ENCODE peak calls at places on chromosomes 12 and 14, in four cellular contexts. One of them, this sample, is unnamed.
A peak's percentile ranks its signal among the peaks of the same experiment; 100 is the strongest.

GRCh38 chr12:112586148-112586783 is 167.5 kb downstream of the PTPN11 start:
- DNase-seq in HCT116: no peak
- DNase-seq in K562: no peak
- DNase-seq in HepG2: no peak
- DNase-seq in this sample: no peak

GRCh38 chr12:64968989-64969819 is 144.8 kb downstream of the TBC1D30 start:
- DNase-seq in HCT116: peak; percentile 16
- DNase-seq in K562: no peak
- DNase-seq in HepG2: peak; percentile 5
- DNase-seq in this sample: no peak

GRCh38 chr12:99250091-99250490 is 397.5 kb upstream of the GARIN6 start:
- DNase-seq in HCT116: no peak
- DNase-seq in K562: no peak
- DNase-seq in HepG2: no peak
- DNase-seq in this sample: no peak

GRCh38 chr12:107134558-107134957 is 41.2 kb upstream of the CRY1 start:
- DNase-seq in HCT116: peak; percentile 75
- DNase-seq in K562: peak; percentile 58
- DNase-seq in HepG2: peak; percentile 73
- DNase-seq in this sample: no peak

GRCh38 chr12:48031135-48031960 is 27.1 kb upstream of the COL2A1 start:
- DNase-seq in HCT116: no peak
- DNase-seq in K562: no peak
- DNase-seq in HepG2: no peak
- DNase-seq in this sample: no peak

GRCh38 chr14:95156765-95157194 is 549 bp downstream of the DICER1 start:
- DNase-seq in HCT116: no peak
- DNase-seq in K562: peak; percentile 31
- DNase-seq in HepG2: peak; percentile 7
- DNase-seq in this sample: no peak

GRCh38 chr14:20681348-20682126 is 2.8 kb upstream of the RNASE4 start:
- DNase-seq in HCT116: peak; percentile 83
- DNase-seq in K562: peak; percentile 84
- DNase-seq in HepG2: peak; percentile 94
- DNase-seq in this sample: peak; percentile 51

GRCh38 chr14:66509874-66510273 is 1.9 kb downstream of the GPHN start:
- DNase-seq in HCT116: no peak
- DNase-seq in K562: no peak
- DNase-seq in HepG2: no peak
- DNase-seq in this sample: no peak

GRCh38 chr14:21384494-21384851 is 654 bp upstream of the SUPT16H start:
- DNase-seq in HCT116: no peak
- DNase-seq in K562: no peak
- DNase-seq in HepG2: no peak
- DNase-seq in this sample: no peak

GRCh38 chr12:84862190-84862589 is 50.4 kb downstream of the SLC6A15 start:
- DNase-seq in HCT116: no peak
- DNase-seq in K562: no peak
- DNase-seq in HepG2: no peak
- DNase-seq in this sample: no peak

GRCh38 chr12:95809000-95809680 is 18.6 kb upstream of the NTN4 start:
- DNase-seq in HCT116: no peak
- DNase-seq in K562: no peak
- DNase-seq in HepG2: no peak
- DNase-seq in this sample: no peak

GRCh38 chr14:93970589-93970966 is 5.8 kb downstream of the ASB2 start:
- DNase-seq in HCT116: peak; percentile 33
- DNase-seq in K562: no peak
- DNase-seq in HepG2: peak; percentile 52
- DNase-seq in this sample: peak; percentile 56

GRCh38 chr14:21168055-21168454 is 12.2 kb upstream of the OR5AU1 start:
- DNase-seq in HCT116: no peak
- DNase-seq in K562: no peak
- DNase-seq in HepG2: no peak
- DNase-seq in this sample: no peak

GRCh38 chr12:114659084-114659483 is 24.9 kb downstream of the TBX3 start:
- DNase-seq in HCT116: no peak
- DNase-seq in K562: no peak
- DNase-seq in HepG2: peak; percentile 55
- DNase-seq in this sample: no peak

GRCh38 chr12:114664661-114665320 is 19.2 kb downstream of the TBX3 start:
- DNase-seq in HCT116: no peak
- DNase-seq in K562: no peak
- DNase-seq in HepG2: no peak
- DNase-seq in this sample: no peak

GRCh38 chr12:114661245-114661644 is 22.7 kb downstream of the TBX3 start:
- DNase-seq in HCT116: no peak
- DNase-seq in K562: no peak
- DNase-seq in HepG2: no peak
- DNase-seq in this sample: no peak

GRCh38 chr12:114665411-114666181 is 18.4 kb downstream of the TBX3 start:
- DNase-seq in HCT116: no peak
- DNase-seq in K562: no peak
- DNase-seq in HepG2: no peak
- DNase-seq in this sample: no peak

DNA sequence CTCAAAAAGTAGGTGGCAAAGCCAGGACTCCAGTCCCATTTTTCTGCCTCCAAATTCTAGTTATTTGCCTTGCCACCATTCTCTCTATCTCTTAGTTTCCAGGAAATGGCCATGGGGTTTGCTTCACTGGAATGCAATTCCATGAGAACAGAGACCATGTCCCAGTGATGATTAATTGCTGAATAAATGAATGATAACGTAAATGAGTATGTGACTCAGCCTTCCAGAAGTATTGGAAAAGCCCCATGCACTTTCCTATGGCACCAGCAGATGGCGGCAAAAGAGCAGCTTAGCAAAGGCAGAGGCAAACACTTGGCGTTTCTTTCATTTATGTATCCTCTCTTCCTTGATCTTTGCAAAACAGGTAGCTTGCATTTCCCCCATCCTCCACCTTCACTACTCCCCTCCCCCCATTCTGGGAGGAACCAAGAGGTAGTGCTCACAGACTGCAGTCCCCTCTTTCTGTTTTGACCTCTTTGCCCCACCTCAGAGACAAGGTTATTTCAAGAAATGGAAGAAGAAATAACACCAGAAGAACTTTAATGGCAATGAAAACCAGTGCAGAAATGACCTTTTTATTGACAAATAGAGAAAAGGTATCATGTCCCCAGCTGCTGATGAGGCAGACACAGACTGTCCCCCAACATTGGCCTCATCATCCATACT is 21.3 kb downstream of the TBX3 start:
- DNase-seq in HCT116: peak; percentile 57
- DNase-seq in K562: peak; percentile 69
- DNase-seq in HepG2: peak; percentile 71
- DNase-seq in this sample: peak; percentile 73
- TF ChIP-seq ELF1 in HCT116: no peak
- TF ChIP-seq ELF1 in K562: no peak
- TF ChIP-seq ELF1 in HepG2: no peak
- TF ChIP-seq ELF1 in this sample: no peak

GRCh38 chr14:31084385-31084784 is 58.2 kb upstream of the STRN3 start:
- DNase-seq in HCT116: no peak
- DNase-seq in K562: peak; percentile 39
- DNase-seq in HepG2: peak; percentile 42
- DNase-seq in this sample: no peak
- TF ChIP-seq RAD21 in HCT116: no peak
- TF ChIP-seq RAD21 in K562: no peak
- TF ChIP-seq RAD21 in HepG2: peak; percentile 51
- TF ChIP-seq RAD21 in this sample: no peak

GRCh38 chr12:50070314-50071060 is 13.1 kb downstream of the ASIC1 start:
- DNase-seq in HCT116: peak; percentile 64
- DNase-seq in K562: peak; percentile 90
- DNase-seq in HepG2: peak; percentile 53
- DNase-seq in this sample: peak; percentile 85
- TF ChIP-seq ELF1 in HCT116: no peak
- TF ChIP-seq ELF1 in K562: peak; percentile 67
- TF ChIP-seq ELF1 in HepG2: no peak
- TF ChIP-seq ELF1 in this sample: no peak

GRCh38 chr12:11698729-11699128 is 49.3 kb downstream of the ETV6 start:
- DNase-seq in HCT116: no peak
- DNase-seq in K562: no peak
- DNase-seq in HepG2: no peak
- DNase-seq in this sample: no peak
- TF ChIP-seq RAD21 in HCT116: no peak
- TF ChIP-seq RAD21 in K562: no peak
- TF ChIP-seq RAD21 in HepG2: no peak
- TF ChIP-seq RAD21 in this sample: no peak

GRCh38 chr12:72053604-72054003 is 115.0 kb downstream of the TPH2 start:
- DNase-seq in HCT116: no peak
- DNase-seq in K562: no peak
- DNase-seq in HepG2: no peak
- DNase-seq in this sample: no peak
- TF ChIP-seq ELF1 in HCT116: no peak
- TF ChIP-seq ELF1 in K562: no peak
- TF ChIP-seq ELF1 in HepG2: no peak
- TF ChIP-seq ELF1 in this sample: no peak

DNA sequence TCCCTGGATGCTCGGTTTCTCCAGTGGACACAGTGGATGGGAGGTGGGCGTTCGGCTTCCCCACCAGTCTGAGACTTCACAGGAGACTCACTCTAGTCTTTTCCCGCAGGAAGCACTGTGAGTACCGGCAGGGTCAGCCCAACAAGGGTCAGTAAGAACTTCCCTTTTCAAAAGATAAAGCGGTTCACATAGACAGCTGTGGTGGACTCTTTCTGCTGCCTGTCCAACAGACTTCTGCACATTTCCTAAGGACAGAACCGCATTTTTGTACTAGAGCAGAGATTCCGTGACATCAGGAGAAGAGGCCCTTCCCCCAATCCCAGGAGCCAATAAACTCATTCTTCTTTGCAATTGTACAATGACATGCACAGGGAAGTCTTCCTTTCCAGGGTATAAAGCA is 10.4 kb downstream of the LTBR start:
- DNase-seq in HCT116: no peak
- DNase-seq in K562: no peak
- DNase-seq in HepG2: no peak
- DNase-seq in this sample: no peak
- TF ChIP-seq RAD21 in HCT116: no peak
- TF ChIP-seq RAD21 in K562: no peak
- TF ChIP-seq RAD21 in HepG2: no peak
- TF ChIP-seq RAD21 in this sample: no peak

GRCh38 chr12:130227641-130228040 is 65.4 kb downstream of the FZD10 start:
- DNase-seq in HCT116: no peak
- DNase-seq in K562: no peak
- DNase-seq in HepG2: no peak
- DNase-seq in this sample: no peak
- TF ChIP-seq ELF1 in HCT116: no peak
- TF ChIP-seq ELF1 in K562: no peak
- TF ChIP-seq ELF1 in HepG2: no peak
- TF ChIP-seq ELF1 in this sample: no peak

GRCh38 chr14:88323520-88324199 is 591 bp upstream of the KCNK10 start:
- DNase-seq in HCT116: no peak
- DNase-seq in K562: no peak
- DNase-seq in HepG2: no peak
- DNase-seq in this sample: peak; percentile 82
- TF ChIP-seq RAD21 in HCT116: no peak
- TF ChIP-seq RAD21 in K562: no peak
- TF ChIP-seq RAD21 in HepG2: no peak
- TF ChIP-seq RAD21 in this sample: no peak

GRCh38 chr12:123152823-123153222 is 1.9 kb upstream of the PITPNM2 start:
- DNase-seq in HCT116: no peak
- DNase-seq in K562: no peak
- DNase-seq in HepG2: no peak
- DNase-seq in this sample: no peak
- TF ChIP-seq ELF1 in HCT116: no peak
- TF ChIP-seq ELF1 in K562: no peak
- TF ChIP-seq ELF1 in HepG2: no peak
- TF ChIP-seq ELF1 in this sample: no peak

GRCh38 chr14:23548351-23549318 is 2.9 kb downstream of the ZFHX2 start:
- DNase-seq in HCT116: no peak
- DNase-seq in K562: no peak
- DNase-seq in HepG2: no peak
- DNase-seq in this sample: no peak
- TF ChIP-seq RAD21 in HCT116: no peak
- TF ChIP-seq RAD21 in K562: no peak
- TF ChIP-seq RAD21 in HepG2: no peak
- TF ChIP-seq RAD21 in this sample: no peak

This sample was measured in SK-N-SH.